ENCODE peak calls at places on chromosome 2, in four cellular contexts. T is mesendoderm, Q is H9, S is neuronal stem cell. E is an unnamed sample.

GRCh38 chr2:177900091-177900490 is 172.5 kb downstream of the PDE11A start:
- DNase-seq in T (no peak), Q (no peak), S (no peak), E (no peak)

GRCh38 chr2:60644942-60645341 is 91.5 kb upstream of the BCL11A start:
- DNase-seq in Q (no peak), T (no peak), S (no peak), E (no peak)

GRCh38 chr2:102018823-102019445 is 27.2 kb downstream of the IL1R2 start:
- DNase-seq in Q (no peak), T (no peak), S (no peak), E (no peak)

GRCh38 chr2:26685312-26685711 is 7.2 kb upstream of the KCNK3 start:
- DNase-seq in T (no peak), S (no peak), Q (no peak), E (no peak)

GRCh38 chr2:28047698-28048097 is 157.2 kb downstream of the BABAM2 start:
- DNase-seq in T (no peak), S (no peak), Q (no peak), E (no peak)

GRCh38 chr2:68721482-68722071 is 13.0 kb upstream of the ARHGAP25 start:
- DNase-seq in S (no peak), Q (no peak), T (peak), E (no peak)

GRCh38 chr2:221293949-221294736 is 278.0 kb downstream of the EPHA4 start:
- DNase-seq in T (peak), S (peak), Q (no peak), E (no peak)

GRCh38 chr2:134407154-134407890 is 153.4 kb downstream of the MGAT5 start:
- DNase-seq in T (no peak), Q (no peak), S (no peak), E (no peak)

GRCh38 chr2:160703648-160704585 is 210.3 kb upstream of the RBMS1 start:
- DNase-seq in Q (peak), S (peak), T (peak), E (no peak)

DNA sequence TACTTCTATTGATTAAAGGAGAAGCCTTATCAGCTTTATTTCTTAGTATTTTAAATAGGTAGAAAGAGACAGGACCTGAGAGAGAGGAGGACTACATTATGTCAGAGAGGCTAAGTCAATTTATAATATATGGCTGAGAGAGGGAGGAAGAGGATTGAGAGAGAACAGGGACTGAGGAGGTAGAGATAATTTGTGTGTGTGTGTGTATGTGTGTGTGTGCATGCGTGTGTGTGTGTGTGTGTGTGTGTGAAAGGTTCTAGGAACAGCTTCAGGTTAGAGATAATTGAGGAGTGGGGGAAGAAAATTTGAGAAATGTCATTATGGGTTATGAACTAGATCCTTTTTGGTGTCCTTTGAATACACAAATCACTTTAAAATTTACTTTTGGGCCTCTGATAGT is 15.2 kb downstream of the DOK1 start:
- DNase-seq in S (no peak), T (no peak), Q (no peak), E (no peak)
- H3K4ac ChIP-seq in S (no peak), T (no peak), Q (no peak), E (no peak)

GRCh38 chr2:55163895-55164509 is 68.1 kb downstream of the CLHC1 start:
- DNase-seq in Q (no peak), T (no peak), S (no peak), E (no peak)

GRCh38 chr2:55163258-55163657 is 68.8 kb downstream of the CLHC1 start:
- DNase-seq in Q (no peak), T (no peak), S (no peak), E (no peak)

GRCh38 chr2:55164534-55165104 is 67.5 kb downstream of the CLHC1 start:
- DNase-seq in S (no peak), Q (no peak), T (no peak), E (no peak)

GRCh38 chr2:55167630-55167967 is 64.5 kb downstream of the CLHC1 start:
- DNase-seq in Q (no peak), T (no peak), S (no peak), E (no peak)

DNA sequence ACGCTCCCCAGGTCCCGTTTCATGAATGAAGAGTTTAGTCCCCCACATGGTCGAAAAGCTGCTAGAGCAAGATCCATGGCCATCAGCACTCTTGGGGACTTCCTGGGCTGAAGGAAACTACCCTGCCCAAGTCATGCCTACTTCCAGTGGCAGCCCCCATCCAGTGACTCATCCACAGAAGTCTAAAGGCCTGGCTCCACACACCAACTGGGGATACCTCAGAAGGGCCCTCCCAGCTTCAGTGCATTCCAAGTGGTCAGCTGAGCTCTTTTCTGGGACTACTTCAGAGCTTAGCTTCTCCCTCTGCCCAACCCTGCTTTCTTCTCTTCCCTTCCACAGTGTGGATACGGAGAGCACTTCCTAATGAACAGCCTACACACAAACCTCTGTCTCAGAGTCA is 66.5 kb downstream of the CLHC1 start:
- DNase-seq in Q (no peak), T (no peak), S (no peak), E (no peak)
- H3K4ac ChIP-seq in Q (no peak), T (no peak), S (no peak), E (no peak)

DNA sequence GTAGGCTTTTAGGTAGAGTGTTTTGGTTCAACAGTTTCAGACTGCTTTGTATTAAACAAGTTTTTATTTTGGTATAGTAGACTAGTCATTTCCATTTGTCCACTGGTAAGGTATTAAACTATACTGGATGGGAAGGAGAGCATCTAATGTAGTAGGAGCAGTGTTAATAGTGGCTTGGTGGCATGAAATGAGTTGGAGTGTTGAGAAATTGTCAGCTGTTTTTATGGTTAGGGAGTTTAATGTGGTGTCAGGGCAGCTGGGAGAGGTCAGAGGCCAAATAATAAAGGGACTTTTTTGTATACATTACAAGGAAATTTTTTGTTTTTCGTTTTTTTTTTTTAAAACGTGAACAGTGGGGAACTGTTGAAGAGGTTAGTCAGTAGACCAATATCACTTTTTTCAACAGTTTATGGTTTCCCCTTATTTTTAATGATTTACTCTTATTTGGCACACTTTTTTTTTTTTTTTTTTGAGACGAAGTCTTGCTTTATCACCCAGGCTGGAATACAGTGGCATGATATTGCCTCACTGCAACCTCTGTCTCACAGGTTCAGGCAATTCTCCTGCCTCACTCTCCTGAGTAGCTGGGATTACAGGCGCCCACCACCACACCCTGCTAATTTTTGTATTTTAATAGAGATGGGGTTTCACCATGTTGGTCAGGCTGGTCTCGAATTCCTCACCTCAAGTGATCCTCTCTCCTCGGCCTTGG is 21.2 kb downstream of the ACTR3 start:
- DNase-seq in Q (no peak), S (no peak), T (no peak), E (no peak)
- H3K4ac ChIP-seq in Q (no peak), S (no peak), T (no peak), E (no peak)

GRCh38 chr2:120613742-120614481 is 121.8 kb upstream of the GLI2 start:
- DNase-seq in S (no peak), T (no peak), Q (no peak), E (no peak)
- H3K4ac ChIP-seq in S (no peak), T (no peak), Q (no peak), E (no peak)

DNA sequence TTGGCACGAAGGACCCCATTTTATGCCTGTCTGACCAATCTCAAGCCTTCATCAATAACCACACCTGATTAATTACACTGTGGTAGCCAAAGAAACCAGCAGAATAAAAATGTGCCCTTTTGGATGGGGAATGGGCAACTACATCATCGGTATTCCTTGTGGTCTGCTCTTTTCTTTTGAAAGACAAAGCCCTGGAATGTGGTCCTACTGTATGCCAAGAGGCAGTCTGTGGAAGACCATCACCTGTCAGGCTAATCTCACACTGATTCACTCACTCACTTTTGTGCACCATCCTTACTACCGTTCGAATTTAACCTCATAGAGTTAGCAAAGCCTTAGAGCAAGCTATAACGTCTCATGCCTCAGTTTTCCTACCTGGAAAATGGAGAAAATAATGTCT is 275.2 kb upstream of the LRRTM1 start:
- DNase-seq in S (no peak), T (no peak), Q (no peak), E (no peak)
- H3K4ac ChIP-seq in S (no peak), T (no peak), Q (no peak), E (no peak)

GRCh38 chr2:151178187-151178586 is 83.5 kb downstream of the RBM43 start:
- DNase-seq in S (no peak), T (no peak), Q (no peak), E (no peak)
- H3K4ac ChIP-seq in S (no peak), T (no peak), Q (no peak), E (no peak)

GRCh38 chr2:157877761-157878400 is 1.8 kb upstream of the ACVR1 start:
- DNase-seq in T (no peak), Q (no peak), S (no peak), E (no peak)

GRCh38 chr2:157876066-157876770 is at the start of gene ACVR1:
- DNase-seq in S (peak), T (peak), Q (peak), E (peak)

GRCh38 chr2:157874997-157875719 is 972 bp downstream of the ACVR1 start:
- DNase-seq in T (peak), S (peak), Q (peak), E (no peak)

GRCh38 chr2:157875720-157876065 is 437 bp downstream of the ACVR1 start:
- DNase-seq in T (peak), S (peak), Q (no peak), E (no peak)

DNA sequence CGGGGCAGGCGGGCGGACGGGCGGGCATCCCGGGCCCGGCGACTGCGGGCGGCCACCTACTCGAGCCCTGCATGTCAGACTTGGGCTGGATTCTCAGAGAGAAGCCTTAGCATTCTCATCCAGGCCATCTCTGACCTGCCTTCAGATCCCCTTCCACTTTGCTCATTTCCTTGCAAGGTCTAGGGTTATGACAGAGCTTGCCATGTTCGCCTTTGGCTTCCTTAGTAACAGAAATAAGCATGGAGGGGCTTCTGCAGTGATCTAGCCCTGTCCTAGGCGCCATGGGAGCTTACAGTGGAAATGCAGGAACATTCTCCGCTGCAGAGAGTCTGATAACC is 610 bp upstream of the ACVR1 start:
- DNase-seq in S (no peak), T (no peak), Q (no peak), E (no peak)
- H3K4ac ChIP-seq in S (no peak), T (peak), Q (no peak), E (no peak)